ENCODE peak calls at places on chromosomes 2 and 18, in five cellular contexts. T, L, W, O and S are unnamed samples.

GRCh38 chr2:219142329-219142728 is 18.3 kb downstream of the NHEJ1 start:
- DNase-seq in T (no peak), O (no peak), L (no peak), W (no peak), S (no peak)

GRCh38 chr2:19806131-19806530 is 95.7 kb downstream of the TTC32 start:
- DNase-seq in O (no peak), W (no peak), L (no peak), T (no peak), S (no peak)

GRCh38 chr18:36139251-36139650 is 9.6 kb downstream of the ELP2 start:
- DNase-seq in L (no peak), W (no peak), O (no peak), T (no peak), S (no peak)

GRCh38 chr2:135694711-135695110 is 46.9 kb upstream of the UBXN4 start:
- DNase-seq in L (no peak), O (no peak), W (no peak), T (no peak), S (no peak)

GRCh38 chr2:151056870-151057269 is 204.8 kb downstream of the RBM43 start:
- DNase-seq in L (no peak), W (no peak), T (no peak), O (no peak), S (no peak)

GRCh38 chr2:191933307-191934105 is 86.6 kb upstream of the CAVIN2 start:
- DNase-seq in O (no peak), L (peak), T (no peak), W (no peak), S (no peak)

GRCh38 chr2:109213646-109214417 is 84.8 kb downstream of the SH3RF3 start:
- DNase-seq in T (no peak), O (no peak), W (no peak), L (peak), S (peak)

GRCh38 chr2:230326453-230327417 is at the start of gene SP140L:
- DNase-seq in O (no peak), W (peak), L (peak), T (peak), S (peak)

GRCh38 chr2:204468689-204469429 is 76.4 kb upstream of the PARD3B start:
- DNase-seq in O (no peak), L (no peak), T (no peak), W (no peak), S (no peak)

GRCh38 chr2:109432421-109432820 is 181.3 kb downstream of the SEPTIN10 start:
- DNase-seq in W (no peak), T (no peak), L (no peak), O (no peak), S (no peak)

GRCh38 chr18:621181-621580 is 24.4 kb downstream of the CLUL1 start:
- DNase-seq in O (no peak), L (no peak), W (no peak), T (no peak), S (no peak)

GRCh38 chr2:145985517-145985916 is 1465.6 kb upstream of the ZEB2 start:
- DNase-seq in T (no peak), L (no peak), O (no peak), W (no peak), S (no peak)

GRCh38 chr18:27793013-27793412 is 383.9 kb downstream of the CDH2 start:
- DNase-seq in T (no peak), O (no peak), L (no peak), W (no peak), S (no peak)

GRCh38 chr18:5417342-5417741 is 121.8 kb upstream of the ZBTB14 start:
- DNase-seq in O (no peak), W (no peak), T (no peak), L (no peak), S (no peak)

GRCh38 chr2:221836091-221836490 is 264.0 kb upstream of the EPHA4 start:
- DNase-seq in L (no peak), O (no peak), W (no peak), T (no peak), S (no peak)

GRCh38 chr2:197878792-197879191 is 74.4 kb downstream of the PLCL1 start:
- DNase-seq in T (no peak), L (no peak), O (no peak), W (no peak), S (no peak)

GRCh38 chr2:157934684-157935377 is 58.7 kb upstream of the ACVR1 start:
- DNase-seq in W (no peak), T (no peak), L (no peak), O (no peak), S (no peak)

GRCh38 chr2:61018798-61019197 is 743 bp upstream of the PUS10 start:
- DNase-seq in T (no peak), O (no peak), W (no peak), L (no peak), S (no peak)

GRCh38 chr2:221999702-222000101 is 299.1 kb downstream of the PAX3 start:
- DNase-seq in T (no peak), O (no peak), W (no peak), L (no peak), S (no peak)

GRCh38 chr2:168211664-168212163 is 35.7 kb downstream of the STK39 start:
- DNase-seq in T (no peak), O (no peak), L (no peak), W (no peak), S (no peak)

GRCh38 chr2:167196461-167197252 is 308.4 kb downstream of the XIRP2 start:
- DNase-seq in O (no peak), W (no peak), T (no peak), L (no peak), S (no peak)

GRCh38 chr2:149857344-149857743 is 269.8 kb upstream of the MMADHC start:
- DNase-seq in T (peak), L (no peak), O (no peak), W (no peak), S (no peak)

GRCh38 chr2:28621172-28622100 is 125.6 kb downstream of the PLB1 start:
- DNase-seq in O (no peak), T (peak), L (no peak), W (peak), S (peak)

GRCh38 chr18:63470751-63471150 is 6.0 kb upstream of the SERPINB5 start:
- DNase-seq in O (no peak), W (no peak), L (no peak), T (no peak), S (no peak)

GRCh38 chr18:68177807-68178702 is 536.9 kb downstream of the TMX3 start:
- DNase-seq in O (no peak), T (no peak), W (peak), L (no peak), S (no peak)

GRCh38 chr2:122098301-122098700 is 342.9 kb downstream of the TSN start:
- DNase-seq in O (no peak), L (no peak), W (no peak), T (no peak), S (no peak)

GRCh38 chr2:191217580-191217979 is 27.6 kb upstream of the MYO1B start:
- DNase-seq in L (no peak), W (peak), T (peak), O (no peak), S (no peak)

GRCh38 chr18:56576826-56577573 is 61.4 kb downstream of the TXNL1 start:
- DNase-seq in L (no peak), O (no peak), W (no peak), T (no peak), S (no peak)

GRCh38 chr2:9329497-9329896 is 93.8 kb downstream of the ITGB1BP1 start:
- DNase-seq in O (no peak), L (no peak), T (no peak), W (no peak), S (no peak)

GRCh38 chr18:47247833-47248609 is 3.4 kb downstream of the SKOR2 start:
- DNase-seq in T (no peak), O (no peak), W (no peak), L (no peak), S (no peak)

GRCh38 chr2:4024561-4024960 is 321.2 kb downstream of the DCDC2C start:
- DNase-seq in W (no peak), T (no peak), O (no peak), L (no peak), S (no peak)
- TF ChIP-seq KDM1A in W (no peak), T (no peak), O (no peak), L (no peak), S (no peak)

GRCh38 chr2:239822146-239822945 is 202.8 kb downstream of the NDUFA10 start:
- DNase-seq in T (no peak), W (no peak), O (no peak), L (peak), S (no peak)
- TF ChIP-seq KDM1A in T (no peak), W (no peak), O (no peak), L (no peak), S (no peak)

DNA sequence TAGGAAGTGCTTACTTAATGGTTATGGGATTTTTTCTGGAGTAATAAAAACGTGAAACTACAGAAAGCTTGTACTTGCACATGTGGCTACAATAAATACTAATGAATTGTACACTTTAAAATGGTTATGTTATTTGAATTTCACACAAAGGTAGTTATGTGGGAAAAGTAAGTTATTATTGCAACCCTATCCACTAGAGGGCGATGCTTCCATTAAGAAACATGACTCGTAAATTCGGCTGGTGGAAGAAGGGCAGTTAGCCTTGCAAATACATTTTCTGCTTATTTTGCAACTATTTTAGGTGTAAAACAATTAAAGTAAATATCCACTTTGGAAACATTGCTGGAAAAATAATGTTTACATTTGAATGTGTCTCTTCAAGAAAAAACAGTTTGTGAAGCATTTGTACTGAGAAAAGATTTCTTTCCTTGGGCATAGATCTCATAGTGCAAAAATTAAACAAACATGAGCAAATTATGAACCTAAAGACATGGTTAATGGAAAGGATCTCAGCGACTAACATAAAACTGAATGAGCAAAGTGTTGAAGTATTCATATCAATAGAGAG is 68.1 kb upstream of the CSRNP3 start:
- DNase-seq in W (peak), O (no peak), T (peak), L (peak), S (peak)
- TF ChIP-seq KDM1A in W (no peak), O (no peak), T (no peak), L (no peak), S (no peak)

GRCh38 chr18:8339958-8340357 is 269.3 kb upstream of the RAB12 start:
- DNase-seq in L (no peak), O (no peak), W (no peak), T (no peak), S (no peak)

GRCh38 chr18:8337216-8337615 is 272.0 kb upstream of the RAB12 start:
- DNase-seq in L (no peak), O (no peak), W (no peak), T (no peak), S (no peak)

GRCh38 chr18:8341481-8342230 is 267.6 kb upstream of the RAB12 start:
- DNase-seq in L (no peak), T (peak), W (peak), O (no peak), S (no peak)
- TF ChIP-seq KDM1A in L (no peak), T (no peak), W (no peak), O (no peak), S (no peak)

DNA sequence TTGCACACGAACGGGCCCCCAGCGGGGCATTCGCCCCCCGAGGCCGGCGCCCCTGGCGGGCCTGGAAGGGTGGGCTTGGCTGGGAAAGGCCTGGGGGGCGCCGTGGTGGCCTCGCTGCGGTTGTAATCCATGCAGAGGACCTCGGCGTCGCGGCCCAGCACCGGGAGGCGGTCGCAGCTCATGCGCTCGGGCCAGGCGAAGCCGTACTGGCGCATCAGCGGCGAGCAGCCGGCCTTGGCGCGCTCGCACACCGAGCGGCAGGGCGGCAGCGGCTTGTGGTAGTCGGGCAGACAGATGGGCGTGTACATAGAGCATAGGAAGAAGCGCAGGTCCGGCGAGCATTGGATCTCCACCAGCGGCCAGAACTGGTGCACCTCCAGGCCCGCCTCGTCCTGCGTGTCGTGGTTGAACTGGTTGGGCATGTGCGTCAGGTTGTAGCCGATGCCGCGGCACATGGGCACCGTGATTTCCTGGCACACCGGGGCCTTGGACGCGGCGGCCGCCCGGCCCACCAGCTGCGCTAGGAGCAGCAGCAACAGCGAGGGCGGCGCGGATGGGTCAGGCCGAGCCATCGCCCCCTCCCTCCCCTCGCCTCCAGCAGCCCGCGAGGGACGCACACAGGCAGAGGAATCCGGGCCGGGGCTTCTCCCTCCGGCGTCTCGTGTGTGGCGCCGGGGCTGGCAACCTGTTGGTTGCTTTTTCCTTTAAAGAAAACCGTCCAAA is 1.4 kb downstream of the FZD5 start:
- DNase-seq in O (no peak), W (peak), T (peak), L (no peak), S (no peak)
- TF ChIP-seq KDM1A in O (no peak), W (peak), T (no peak), L (no peak), S (no peak)

GRCh38 chr2:648476-649424 is 28.5 kb downstream of the TMEM18 start:
- DNase-seq in O (no peak), T (no peak), W (no peak), L (no peak), S (no peak)
- TF ChIP-seq KDM1A in O (no peak), T (no peak), W (no peak), L (no peak), S (no peak)